ENCODE peak calls at places on chromosomes 4 and X, in seven cellular contexts. V is H1, E is H9, K is neuronal stem cell, T is mesendoderm, L is mesenchymal stem cell, M is trophoblast cell. N is an unnamed sample.

GRCh38 chrX:115560211-115560977 is 580 bp upstream of the PLS3 start:
- DNase-seq in L (peak; percentile 23), E (no peak), K (no peak), T (peak; percentile 40), M (peak; percentile 80), V (no peak), N (peak; percentile 75)

GRCh38 chrX:149462849-149463248 is 42.3 kb downstream of the IDS start:
- DNase-seq in T (no peak), E (no peak), V (no peak), M (no peak), K (no peak), L (no peak), N (no peak)

GRCh38 chr4:169110633-169111032 is 100.6 kb upstream of the CBR4 start:
- DNase-seq in L (no peak), K (no peak), V (no peak), E (no peak), M (peak; percentile 29), T (peak; percentile 21), N (no peak)

GRCh38 chr4:28093071-28093470 is 1232.4 kb downstream of the STIM2 start:
- DNase-seq in K (no peak), L (no peak), E (no peak), M (no peak), T (no peak), V (no peak), N (no peak)

GRCh38 chr4:110211007-110211769 is 12.8 kb upstream of the ELOVL6 start:
- DNase-seq in L (peak; percentile 64), E (no peak), M (peak; percentile 62), V (no peak), K (no peak), T (peak; percentile 52), N (peak; percentile 63)

GRCh38 chrX:44767308-44767707 is 76.5 kb upstream of the DUSP21 start:
- DNase-seq in K (no peak), V (no peak), T (no peak), M (no peak), E (no peak), L (no peak), N (no peak)

GRCh38 chr4:122604146-122604545 is 16.7 kb downstream of the IL21 start:
- DNase-seq in M (peak; percentile 62), T (peak; percentile 8), E (no peak), V (no peak), K (no peak), L (no peak), N (no peak)

GRCh38 chr4:117311215-117311614 is 225.8 kb upstream of the TRAM1L1 start:
- DNase-seq in K (no peak), E (no peak), V (no peak), M (no peak), L (no peak), T (no peak), N (no peak)

GRCh38 chrX:114582698-114583395 is 1.0 kb upstream of the HTR2C start:
- DNase-seq in M (no peak), L (no peak), K (no peak), T (peak; percentile 28), V (no peak), E (peak; percentile 75), N (no peak)

GRCh38 chr4:170025523-170026252 is 507 bp downstream of the MFAP3L start:
- DNase-seq in E (no peak), V (no peak), L (no peak), M (peak; percentile 71), K (peak; percentile 15), T (peak; percentile 40), N (no peak)

GRCh38 chr4:88320780-88321373 is 36.5 kb upstream of the PPM1K start:
- DNase-seq in V (no peak), T (peak; percentile 91), L (peak; percentile 49), M (peak; percentile 37), K (no peak), E (peak; percentile 28), N (no peak)

GRCh38 chrX:131270085-131270484 is 19.0 kb downstream of the IGSF1 start:
- DNase-seq in E (no peak), T (no peak), V (no peak), K (no peak), L (no peak), M (no peak), N (no peak)

DNA sequence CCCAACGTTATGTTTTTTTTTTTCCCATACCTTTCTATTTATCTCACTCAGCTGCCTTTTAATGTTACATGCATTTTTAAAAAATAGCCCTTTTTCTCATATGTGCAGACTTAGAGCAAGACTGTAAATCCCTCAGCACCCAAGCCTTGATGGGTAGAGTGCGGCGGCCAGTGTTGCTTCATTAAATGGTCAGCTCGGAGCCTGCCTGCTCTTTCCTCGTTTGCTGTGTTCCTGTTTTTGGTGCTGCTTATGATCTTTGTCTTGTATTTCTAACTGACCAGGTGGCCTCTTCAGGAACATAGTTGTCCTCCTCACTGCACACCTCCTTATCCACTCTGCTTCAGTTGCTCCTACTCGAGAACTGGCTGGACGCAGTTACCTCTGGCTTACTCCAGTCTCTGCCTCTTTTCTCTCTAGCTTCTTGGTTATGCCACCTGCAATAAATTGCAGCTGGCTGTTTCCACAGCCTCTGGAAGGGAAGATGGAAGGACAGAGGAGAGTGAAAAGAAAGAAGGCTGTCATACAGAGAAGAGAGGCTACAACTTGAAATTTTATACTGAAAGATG is 10.6 kb downstream of the RBPJ start:
- DNase-seq in L (no peak), K (no peak), V (no peak), T (no peak), M (no peak), E (no peak), N (no peak)
- H3K23ac ChIP-seq in L (no peak overlapping the region), K (no peak overlapping the region), V (no peak overlapping the region), T (no peak overlapping the region), M (no peak overlapping the region), E (no peak overlapping the region), N (no peak overlapping the region)

DNA sequence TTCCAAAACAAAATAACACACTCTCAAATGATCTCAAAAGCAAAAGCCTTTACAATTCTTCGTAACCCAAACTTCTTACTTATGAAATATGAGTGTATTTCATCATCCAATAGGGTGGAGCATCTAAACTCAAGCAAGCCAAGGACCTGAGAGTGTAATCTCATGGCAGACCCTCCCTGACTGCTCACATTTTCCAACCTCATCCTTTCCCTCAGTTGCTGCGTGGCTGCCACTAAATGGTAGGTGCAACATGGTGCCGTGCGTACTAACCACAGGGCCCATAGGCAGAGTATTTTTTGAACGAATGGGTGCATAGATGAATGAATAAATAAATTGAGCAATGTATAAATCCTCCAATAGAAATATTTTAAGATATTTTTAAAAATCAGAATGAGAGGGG is 45.4 kb downstream of the TTC29 start:
- DNase-seq in T (no peak), E (no peak), L (no peak), M (no peak), K (no peak), V (no peak), N (no peak)
- H3K23ac ChIP-seq in T (no peak overlapping the region), E (no peak overlapping the region), L (no peak overlapping the region), M (no peak overlapping the region), K (no peak overlapping the region), V (no peak overlapping the region), N (no peak overlapping the region)

GRCh38 chrX:18896680-18897544 is 87.0 kb downstream of the PHKA2 start:
- DNase-seq in K (no peak), M (no peak), T (no peak), L (no peak), V (no peak), E (peak; percentile 14), N (no peak)
- H3K23ac ChIP-seq in K (no peak overlapping the region), M (no peak overlapping the region), T (no peak overlapping the region), L (no peak overlapping the region), V (no peak overlapping the region), E (no peak overlapping the region), N (no peak overlapping the region)

GRCh38 chr4:22574880-22575279 is 59.0 kb upstream of the ADGRA3 start:
- DNase-seq in T (no peak), V (no peak), L (no peak), E (no peak), M (no peak), K (no peak), N (no peak)

GRCh38 chr4:22573198-22573597 is 57.3 kb upstream of the ADGRA3 start:
- DNase-seq in V (no peak), E (no peak), K (no peak), L (no peak), T (no peak), M (no peak), N (no peak)

DNA sequence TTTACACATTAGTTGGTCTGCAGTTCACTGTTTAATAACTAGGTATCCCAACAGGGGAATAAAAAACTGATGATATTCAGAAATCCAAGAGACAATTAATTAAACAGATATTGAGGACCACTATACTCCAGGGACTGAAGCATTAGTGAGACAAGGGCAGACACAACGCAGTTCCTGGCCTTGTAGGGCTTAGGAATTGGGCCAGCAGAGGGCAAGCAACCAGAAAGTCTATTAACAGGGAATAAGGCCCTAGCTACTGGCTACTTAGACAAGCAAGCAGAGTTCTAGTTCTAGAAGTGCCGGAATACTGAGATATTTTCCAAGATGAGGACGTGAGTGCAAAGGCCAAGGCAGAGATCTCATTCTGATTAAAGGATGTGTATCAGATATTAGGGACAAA is 58.6 kb upstream of the ADGRA3 start:
- DNase-seq in E (no peak), V (no peak), L (no peak), M (no peak), T (peak; percentile 27), K (no peak), N (no peak)
- H3K23ac ChIP-seq in E (no peak overlapping the region), V (no peak overlapping the region), L (no peak overlapping the region), M (no peak overlapping the region), T (no peak overlapping the region), K (no peak overlapping the region), N (no peak overlapping the region)

GRCh38 chr4:10140866-10141759 is 24.5 kb upstream of the WDR1 start:
- DNase-seq in M (no peak), E (peak; percentile 80), K (no peak), T (peak; percentile 77), L (no peak), V (no peak), N (no peak)

GRCh38 chr4:10139518-10139917 is 22.9 kb upstream of the WDR1 start:
- DNase-seq in L (no peak), K (no peak), E (no peak), M (no peak), V (no peak), T (no peak), N (no peak)

GRCh38 chr4:10144971-10145370 is 28.4 kb upstream of the WDR1 start:
- DNase-seq in V (no peak), E (no peak), L (no peak), K (no peak), T (no peak), M (no peak), N (no peak)

GRCh38 chr4:10144479-10144878 is 27.9 kb upstream of the WDR1 start:
- DNase-seq in M (no peak), T (no peak), L (no peak), E (no peak), V (no peak), K (no peak), N (no peak)

DNA sequence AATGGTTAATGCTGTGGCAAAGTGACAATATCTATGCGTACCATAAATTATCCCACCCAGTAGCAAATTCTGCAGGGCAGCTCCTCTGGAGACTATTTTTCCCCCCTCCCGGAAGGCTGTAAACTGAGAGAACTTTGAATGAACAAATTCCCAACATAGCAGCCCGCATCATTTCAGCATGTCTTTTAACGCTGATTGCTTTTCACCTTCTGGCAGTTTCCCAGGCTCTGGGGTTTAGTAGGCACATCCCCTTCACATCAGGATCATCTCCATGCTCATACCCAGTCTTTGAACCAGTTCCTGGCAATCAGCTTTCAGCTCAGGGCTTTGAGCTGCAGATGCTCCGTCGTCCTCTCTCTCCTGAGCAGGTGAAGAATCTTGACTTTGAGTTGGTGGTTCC is 26.6 kb upstream of the WDR1 start:
- DNase-seq in M (peak; percentile 81), K (no peak), V (no peak), E (no peak), L (no peak), T (no peak), N (no peak)
- H3K23ac ChIP-seq in M (no peak overlapping the region), K (no peak overlapping the region), V (no peak overlapping the region), E (no peak overlapping the region), L (no peak overlapping the region), T (no peak overlapping the region), N (no peak overlapping the region)

GRCh38 chrX:37958493-37959211 is 47.7 kb upstream of the SYTL5 start:
- DNase-seq in K (no peak), L (peak; percentile 6), T (peak; percentile 32), V (no peak), M (peak; percentile 42), E (no peak), N (peak; percentile 1)
- H3K23ac ChIP-seq in K (no peak overlapping the region), L (no peak overlapping the region), T (no peak overlapping the region), V (no peak overlapping the region), M (no peak overlapping the region), E (no peak overlapping the region), N (no peak overlapping the region)

N was measured in IMR-90.